ENCODE peak calls at places on chromosomes 13 and 19, in eight cellular contexts. C, O, H, G, W, X, P and B are unnamed samples.
A peak's percentile ranks its signal among the peaks of the same experiment; 100 is the strongest.

GRCh38 chr13:111479412-111479811 is 159.0 kb downstream of the TEX29 start:
- DNase-seq in G (no peak), O (no peak), W (no peak), C (no peak), X (no peak), P (no peak), H (no peak), B (no peak)

GRCh38 chr13:23637813-23638212 is 67.6 kb downstream of the TNFRSF19 start:
- DNase-seq in G (no peak), C (no peak), O (no peak), W (no peak), X (no peak), P (no peak), H (peak; percentile 45), B (no peak)

GRCh38 chr13:75372517-75372916 is 109.5 kb downstream of the TBC1D4 start:
- DNase-seq in C (no peak), P (no peak), W (no peak), X (no peak), O (peak; percentile 20), H (peak; percentile 54), G (peak; percentile 57), B (peak; percentile 48)

GRCh38 chr19:13896227-13896626 is 9.7 kb downstream of the BRME1 start:
- DNase-seq in W (no peak), C (no peak), G (no peak), X (no peak), O (no peak), P (no peak), H (no peak), B (no peak)

GRCh38 chr19:37594982-37595382 is 306 bp downstream of the ZNF540 start:
- DNase-seq in H (peak; percentile 69), X (peak; percentile 74), G (peak; percentile 78), P (peak; percentile 68), C (no peak), O (peak; percentile 24), W (peak; percentile 91), B (peak; percentile 54)

GRCh38 chr19:16039081-16039480 is 37.2 kb upstream of the TPM4 start:
- DNase-seq in G (no peak), P (no peak), X (no peak), H (no peak), O (no peak), W (no peak), C (no peak), B (no peak)

GRCh38 chr19:50969413-50969760 is at the start of gene KLK6:
- DNase-seq in O (no peak), P (no peak), H (no peak), X (no peak), W (peak; percentile 9), C (no peak), G (peak; percentile 25), B (no peak)

GRCh38 chr13:103188688-103189326 is 122.6 kb upstream of the SLC10A2 start:
- DNase-seq in G (peak; percentile 47), H (no peak), C (no peak), X (peak; percentile 13), O (no peak), P (no peak), W (peak; percentile 46), B (no peak)

GRCh38 chr13:52158629-52159158 is 703 bp downstream of the NEK3 start:
- DNase-seq in C (no peak), G (peak; percentile 30), O (no peak), P (peak; percentile 46), W (no peak), H (peak; percentile 66), X (peak; percentile 42), B (peak; percentile 12)

GRCh38 chr13:52411629-52412028 is 5.7 kb upstream of the THSD1 start:
- DNase-seq in P (no peak), C (no peak), X (peak; percentile 38), W (no peak), H (peak; percentile 34), G (peak; percentile 99), O (no peak), B (peak; percentile 36)

GRCh38 chr13:26964278-26965057 is 203.9 kb upstream of the GPR12 start:
- DNase-seq in H (no peak), P (no peak), G (no peak), X (peak; percentile 59), O (no peak), W (no peak), C (no peak), B (peak; percentile 70)

GRCh38 chr19:5436101-5436947 is 18.9 kb upstream of the ZNRF4 start:
- DNase-seq in W (peak; percentile 80), P (no peak), O (no peak), H (peak; percentile 95), G (no peak), C (no peak), X (peak; percentile 91), B (peak; percentile 34)

GRCh38 chr13:99307247-99307646 is at the start of gene GPR183:
- DNase-seq in H (no peak), X (no peak), O (peak; percentile 71), W (no peak), G (peak; percentile 27), C (no peak), P (no peak), B (peak; percentile 53)

GRCh38 chr19:1239796-1240737 is 1.5 kb upstream of the ATP5F1D start:
- DNase-seq in P (peak; percentile 96), O (peak; percentile 90), G (peak; percentile 89), H (peak; percentile 100), X (peak; percentile 76), W (peak; percentile 78), C (peak; percentile 99), B (peak; percentile 67)

GRCh38 chr19:17385878-17386611 is 8.0 kb downstream of the CCDC194 start:
- DNase-seq in X (no peak), C (peak; percentile 80), P (peak; percentile 81), G (peak; percentile 51), W (no peak), O (peak; percentile 49), H (peak; percentile 83), B (peak; percentile 35)

GRCh38 chr13:45367358-45367757 is 26.4 kb upstream of the TPT1 start:
- DNase-seq in P (peak; percentile 89), G (peak; percentile 100), W (no peak), H (peak; percentile 81), C (no peak), X (peak; percentile 92), O (peak; percentile 42), B (peak; percentile 91)

GRCh38 chr13:102273111-102273510 is 128.7 kb downstream of the FGF14 start:
- DNase-seq in H (no peak), P (no peak), X (no peak), G (no peak), O (no peak), W (peak; percentile 94), C (no peak), B (no peak)

GRCh38 chr13:108851660-108852059 is 222.2 kb downstream of the MYO16 start:
- DNase-seq in G (no peak), C (no peak), P (no peak), O (no peak), X (no peak), H (no peak), W (no peak), B (no peak)

GRCh38 chr19:16920816-16921529 is 32.2 kb downstream of the F2RL3 start:
- DNase-seq in X (peak; percentile 81), G (peak; percentile 98), O (no peak), H (peak; percentile 78), P (no peak), W (no peak), C (no peak), B (peak; percentile 92)

GRCh38 chr19:33503791-33504444 is 17.7 kb downstream of the PEPD start:
- DNase-seq in X (no peak), H (no peak), P (no peak), W (no peak), C (no peak), O (no peak), G (no peak), B (no peak)

GRCh38 chr19:2488405-2488941 is 12.5 kb downstream of the GADD45B start:
- DNase-seq in W (no peak), P (no peak), C (no peak), X (no peak), O (no peak), H (no peak), G (no peak), B (no peak)

GRCh38 chr13:25839356-25839755 is 212.5 kb downstream of the SHISA2 start:
- DNase-seq in H (no peak), G (no peak), O (no peak), W (no peak), X (no peak), C (no peak), P (no peak), B (no peak)

GRCh38 chr13:25281193-25281936 is 5.9 kb downstream of the MTMR6 start:
- DNase-seq in G (no peak), P (no peak), H (no peak), X (no peak), W (no peak), C (no peak), O (peak; percentile 52), B (no peak)

GRCh38 chr13:49859568-49859967 is 67.1 kb upstream of the KPNA3 start:
- DNase-seq in P (no peak), X (peak; percentile 96), C (no peak), H (peak; percentile 80), O (no peak), W (no peak), G (peak; percentile 81), B (peak; percentile 89)

GRCh38 chr13:98454389-98454881 is 122.5 kb downstream of the STK24 start:
- DNase-seq in X (peak; percentile 88), G (peak; percentile 54), O (peak; percentile 75), H (peak; percentile 79), P (no peak), W (peak; percentile 98), C (no peak), B (peak; percentile 67)

GRCh38 chr13:85985791-85986190 is 186.6 kb upstream of the SLITRK6 start:
- DNase-seq in C (no peak), H (no peak), X (peak; percentile 42), O (no peak), G (peak; percentile 68), P (no peak), W (no peak), B (no peak)

GRCh38 chr13:85236431-85236830 is 562.8 kb downstream of the SLITRK6 start:
- DNase-seq in G (peak; percentile 91), H (no peak), C (no peak), W (no peak), O (no peak), X (peak; percentile 56), P (no peak), B (peak; percentile 48)

GRCh38 chr13:80084086-80084676 is 256.7 kb downstream of the SPRY2 start:
- DNase-seq in X (peak; percentile 78), P (no peak), O (no peak), H (peak; percentile 73), G (peak; percentile 68), W (peak; percentile 85), C (no peak), B (peak; percentile 83)

GRCh38 chr19:28296506-28296905 is 916.4 kb downstream of the UQCRFS1 start:
- DNase-seq in H (peak; percentile 68), X (peak; percentile 56), W (no peak), C (no peak), O (no peak), P (no peak), G (no peak), B (no peak)

GRCh38 chr13:50677687-50678463 is 165.6 kb downstream of the DLEU7 start:
- DNase-seq in C (no peak), P (no peak), W (no peak), G (peak; percentile 53), O (no peak), H (peak; percentile 18), X (peak; percentile 25), B (peak; percentile 19)

GRCh38 chr19:3351702-3352447 is 14.5 kb upstream of the NFIC start:
- DNase-seq in G (no peak), H (no peak), C (no peak), W (no peak), X (no peak), P (no peak), O (no peak), B (no peak)

GRCh38 chr13:35720690-35721554 is 244.4 kb upstream of the MAB21L1 start:
- DNase-seq in O (no peak), P (peak; percentile 72), C (peak; percentile 60), G (peak; percentile 39), X (no peak), W (peak; percentile 49), H (peak; percentile 80), B (peak; percentile 12)

GRCh38 chr19:5993516-5994406 is 15.8 kb upstream of the RANBP3 start:
- DNase-seq in G (no peak), P (no peak), X (no peak), H (no peak), C (no peak), O (no peak), W (no peak), B (peak; percentile 27)

GRCh38 chr13:86758116-86758515 is 913.1 kb upstream of the SLITRK5 start:
- DNase-seq in G (peak; percentile 43), W (no peak), X (no peak), H (no peak), P (no peak), O (no peak), C (no peak), B (no peak)